ENCODE peak calls at places on chromosome 4, in eight cellular contexts. One of them, this sample, is unnamed.

GRCh38 chr4:77600521-77601451 is 4.8 kb upstream of the CXCL13 start:
- DNase-seq in astrocyte of the spinal cord: peak
- DNase-seq in colonic mucosa: peak
- DNase-seq in cardiac fibroblast: peak
- DNase-seq in GM20000: peak
- DNase-seq in pancreas: peak
- DNase-seq in fibroblast of the aortic adventitia: peak
- DNase-seq in foreskin keratinocyte: no peak
- DNase-seq in this sample: no peak

GRCh38 chr4:134650461-134650860 is 448.9 kb upstream of the PABPC4L start:
- DNase-seq in fibroblast of the aortic adventitia: no peak
- DNase-seq in pancreas: no peak
- DNase-seq in foreskin keratinocyte: no peak
- DNase-seq in astrocyte of the spinal cord: no peak
- DNase-seq in GM20000: no peak
- DNase-seq in colonic mucosa: no peak
- DNase-seq in cardiac fibroblast: no peak
- DNase-seq in this sample: no peak

GRCh38 chr4:721261-722171 is 15.9 kb downstream of the PCGF3 start:
- DNase-seq in astrocyte of the spinal cord: no peak
- DNase-seq in colonic mucosa: peak
- DNase-seq in cardiac fibroblast: peak
- DNase-seq in fibroblast of the aortic adventitia: no peak
- DNase-seq in foreskin keratinocyte: peak
- DNase-seq in GM20000: no peak
- DNase-seq in pancreas: no peak
- DNase-seq in this sample: no peak

GRCh38 chr4:142091085-142091513 is 454.7 kb downstream of the IL15 start:
- DNase-seq in foreskin keratinocyte: peak
- DNase-seq in astrocyte of the spinal cord: peak
- DNase-seq in pancreas: no peak
- DNase-seq in fibroblast of the aortic adventitia: peak
- DNase-seq in colonic mucosa: no peak
- DNase-seq in GM20000: no peak
- DNase-seq in cardiac fibroblast: peak
- DNase-seq in this sample: no peak

GRCh38 chr4:41670530-41670929 is 78.0 kb downstream of the PHOX2B start:
- DNase-seq in foreskin keratinocyte: no peak
- DNase-seq in pancreas: peak
- DNase-seq in colonic mucosa: no peak
- DNase-seq in fibroblast of the aortic adventitia: no peak
- DNase-seq in GM20000: no peak
- DNase-seq in astrocyte of the spinal cord: no peak
- DNase-seq in cardiac fibroblast: no peak
- DNase-seq in this sample: no peak

GRCh38 chr4:52126946-52127345 is 75.8 kb downstream of the SPATA18 start:
- DNase-seq in GM20000: no peak
- DNase-seq in colonic mucosa: no peak
- DNase-seq in astrocyte of the spinal cord: peak
- DNase-seq in fibroblast of the aortic adventitia: peak
- DNase-seq in foreskin keratinocyte: peak
- DNase-seq in pancreas: no peak
- DNase-seq in cardiac fibroblast: no peak
- DNase-seq in this sample: no peak

GRCh38 chr4:173073939-173074500 is 94.6 kb upstream of the GALNT7 start:
- DNase-seq in pancreas: no peak
- DNase-seq in colonic mucosa: no peak
- DNase-seq in cardiac fibroblast: no peak
- DNase-seq in GM20000: no peak
- DNase-seq in fibroblast of the aortic adventitia: no peak
- DNase-seq in foreskin keratinocyte: no peak
- DNase-seq in astrocyte of the spinal cord: no peak
- DNase-seq in this sample: no peak

GRCh38 chr4:8330821-8331566 is 61.4 kb downstream of the HTRA3 start:
- DNase-seq in GM20000: no peak
- DNase-seq in astrocyte of the spinal cord: no peak
- DNase-seq in foreskin keratinocyte: no peak
- DNase-seq in colonic mucosa: no peak
- DNase-seq in pancreas: no peak
- DNase-seq in fibroblast of the aortic adventitia: no peak
- DNase-seq in cardiac fibroblast: peak
- DNase-seq in this sample: no peak

GRCh38 chr4:100114909-100115308 is 75.4 kb downstream of the DDIT4L start:
- DNase-seq in cardiac fibroblast: no peak
- DNase-seq in colonic mucosa: no peak
- DNase-seq in GM20000: no peak
- DNase-seq in pancreas: no peak
- DNase-seq in fibroblast of the aortic adventitia: no peak
- DNase-seq in astrocyte of the spinal cord: no peak
- DNase-seq in foreskin keratinocyte: no peak
- DNase-seq in this sample: no peak

GRCh38 chr4:114401483-114401882 is 197.1 kb upstream of the UGT8 start:
- DNase-seq in astrocyte of the spinal cord: no peak
- DNase-seq in colonic mucosa: peak
- DNase-seq in foreskin keratinocyte: no peak
- DNase-seq in cardiac fibroblast: no peak
- DNase-seq in pancreas: no peak
- DNase-seq in fibroblast of the aortic adventitia: no peak
- DNase-seq in GM20000: no peak
- DNase-seq in this sample: no peak

GRCh38 chr4:114398386-114398785 is 200.2 kb upstream of the UGT8 start:
- DNase-seq in colonic mucosa: no peak
- DNase-seq in astrocyte of the spinal cord: no peak
- DNase-seq in pancreas: no peak
- DNase-seq in foreskin keratinocyte: no peak
- DNase-seq in cardiac fibroblast: no peak
- DNase-seq in fibroblast of the aortic adventitia: no peak
- DNase-seq in GM20000: no peak
- DNase-seq in this sample: no peak

GRCh38 chr4:114396808-114397207 is 201.8 kb upstream of the UGT8 start:
- DNase-seq in astrocyte of the spinal cord: peak
- DNase-seq in cardiac fibroblast: no peak
- DNase-seq in foreskin keratinocyte: no peak
- DNase-seq in fibroblast of the aortic adventitia: no peak
- DNase-seq in GM20000: no peak
- DNase-seq in pancreas: no peak
- DNase-seq in colonic mucosa: no peak
- DNase-seq in this sample: no peak

GRCh38 chr4:114400531-114400930 is 198.1 kb upstream of the UGT8 start:
- DNase-seq in astrocyte of the spinal cord: peak
- DNase-seq in fibroblast of the aortic adventitia: no peak
- DNase-seq in cardiac fibroblast: no peak
- DNase-seq in foreskin keratinocyte: peak
- DNase-seq in pancreas: no peak
- DNase-seq in GM20000: no peak
- DNase-seq in colonic mucosa: no peak
- DNase-seq in this sample: no peak

GRCh38 chr4:114399085-114399484 is 199.5 kb upstream of the UGT8 start:
- DNase-seq in colonic mucosa: no peak
- DNase-seq in fibroblast of the aortic adventitia: no peak
- DNase-seq in pancreas: no peak
- DNase-seq in cardiac fibroblast: no peak
- DNase-seq in foreskin keratinocyte: no peak
- DNase-seq in astrocyte of the spinal cord: no peak
- DNase-seq in GM20000: no peak
- DNase-seq in this sample: no peak
- TF ChIP-seq CTCF in colonic mucosa: no peak
- TF ChIP-seq CTCF in fibroblast of the aortic adventitia: no peak
- TF ChIP-seq CTCF in pancreas: no peak
- TF ChIP-seq CTCF in cardiac fibroblast: no peak
- TF ChIP-seq CTCF in foreskin keratinocyte: no peak
- TF ChIP-seq CTCF in astrocyte of the spinal cord: no peak
- TF ChIP-seq CTCF in GM20000: no peak
- TF ChIP-seq CTCF in this sample: no peak

GRCh38 chr4:186726440-186727148 is 2.9 kb upstream of the FAT1 start:
- DNase-seq in GM20000: peak
- DNase-seq in fibroblast of the aortic adventitia: peak
- DNase-seq in foreskin keratinocyte: peak
- DNase-seq in cardiac fibroblast: peak
- DNase-seq in astrocyte of the spinal cord: peak
- DNase-seq in pancreas: peak
- DNase-seq in colonic mucosa: peak
- DNase-seq in this sample: no peak

GRCh38 chr4:186726150-186726439 is 2.4 kb upstream of the FAT1 start:
- DNase-seq in GM20000: peak
- DNase-seq in fibroblast of the aortic adventitia: no peak
- DNase-seq in cardiac fibroblast: no peak
- DNase-seq in astrocyte of the spinal cord: no peak
- DNase-seq in foreskin keratinocyte: no peak
- DNase-seq in pancreas: no peak
- DNase-seq in colonic mucosa: no peak
- DNase-seq in this sample: no peak

GRCh38 chr4:186724048-186724860 is 598 bp upstream of the FAT1 start:
- DNase-seq in GM20000: peak
- DNase-seq in cardiac fibroblast: peak
- DNase-seq in astrocyte of the spinal cord: peak
- DNase-seq in pancreas: peak
- DNase-seq in fibroblast of the aortic adventitia: peak
- DNase-seq in colonic mucosa: peak
- DNase-seq in foreskin keratinocyte: no peak
- DNase-seq in this sample: no peak

GRCh38 chr4:186724861-186725419 is 1.3 kb upstream of the FAT1 start:
- DNase-seq in cardiac fibroblast: peak
- DNase-seq in fibroblast of the aortic adventitia: peak
- DNase-seq in pancreas: no peak
- DNase-seq in foreskin keratinocyte: peak
- DNase-seq in colonic mucosa: peak
- DNase-seq in GM20000: peak
- DNase-seq in astrocyte of the spinal cord: peak
- DNase-seq in this sample: no peak

GRCh38 chr4:186725422-186726149 is 1.9 kb upstream of the FAT1 start:
- DNase-seq in colonic mucosa: peak
- DNase-seq in fibroblast of the aortic adventitia: peak
- DNase-seq in cardiac fibroblast: peak
- DNase-seq in pancreas: peak
- DNase-seq in astrocyte of the spinal cord: peak
- DNase-seq in foreskin keratinocyte: peak
- DNase-seq in GM20000: peak
- DNase-seq in this sample: peak
- TF ChIP-seq CTCF in colonic mucosa: peak
- TF ChIP-seq CTCF in fibroblast of the aortic adventitia: peak
- TF ChIP-seq CTCF in cardiac fibroblast: peak
- TF ChIP-seq CTCF in pancreas: peak
- TF ChIP-seq CTCF in astrocyte of the spinal cord: peak
- TF ChIP-seq CTCF in foreskin keratinocyte: peak
- TF ChIP-seq CTCF in GM20000: no peak
- TF ChIP-seq CTCF in this sample: peak

DNA sequence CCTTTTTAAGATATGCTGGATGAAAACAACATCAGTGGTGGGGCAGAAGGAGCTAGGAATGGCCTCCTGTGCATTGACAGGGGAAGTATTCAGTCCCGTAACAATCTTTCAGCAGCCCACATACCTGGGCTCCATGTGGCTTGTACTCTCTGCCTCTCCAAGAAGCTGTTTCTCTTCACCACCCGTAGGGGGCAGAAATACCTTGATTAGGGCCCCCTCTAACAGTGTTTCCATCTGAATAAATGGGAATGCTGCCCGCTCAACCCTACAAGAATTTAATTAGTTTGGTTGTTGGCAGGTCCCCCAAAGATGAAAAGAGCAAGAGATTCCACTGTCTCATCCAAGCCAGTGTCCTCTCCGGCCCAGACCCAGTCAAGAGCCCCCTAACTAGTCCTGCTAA is 155.2 kb downstream of the SMIM20 start:
- DNase-seq in foreskin keratinocyte: no peak
- DNase-seq in cardiac fibroblast: peak
- DNase-seq in pancreas: no peak
- DNase-seq in colonic mucosa: no peak
- DNase-seq in GM20000: peak
- DNase-seq in fibroblast of the aortic adventitia: peak
- DNase-seq in astrocyte of the spinal cord: peak
- DNase-seq in this sample: no peak
- TF ChIP-seq CTCF in foreskin keratinocyte: peak
- TF ChIP-seq CTCF in cardiac fibroblast: peak
- TF ChIP-seq CTCF in pancreas: no peak
- TF ChIP-seq CTCF in colonic mucosa: no peak
- TF ChIP-seq CTCF in GM20000: peak
- TF ChIP-seq CTCF in fibroblast of the aortic adventitia: peak
- TF ChIP-seq CTCF in astrocyte of the spinal cord: peak
- TF ChIP-seq CTCF in this sample: peak

GRCh38 chr4:45119376-45119775 is 393.0 kb upstream of the GNPDA2 start:
- DNase-seq in foreskin keratinocyte: no peak
- DNase-seq in GM20000: no peak
- DNase-seq in pancreas: no peak
- DNase-seq in colonic mucosa: no peak
- DNase-seq in cardiac fibroblast: no peak
- DNase-seq in astrocyte of the spinal cord: no peak
- DNase-seq in fibroblast of the aortic adventitia: no peak
- DNase-seq in this sample: no peak
- TF ChIP-seq CTCF in foreskin keratinocyte: no peak
- TF ChIP-seq CTCF in GM20000: no peak
- TF ChIP-seq CTCF in pancreas: no peak
- TF ChIP-seq CTCF in colonic mucosa: no peak
- TF ChIP-seq CTCF in cardiac fibroblast: no peak
- TF ChIP-seq CTCF in astrocyte of the spinal cord: no peak
- TF ChIP-seq CTCF in fibroblast of the aortic adventitia: no peak
- TF ChIP-seq CTCF in this sample: no peak

This sample was measured in D721Med.